ENCODE peak calls at places on chromosomes 4 and X, in ten cellular contexts. One of them, this sample, is unnamed.

GRCh38 chrX:9729161-9729885 is 36.3 kb downstream of the GPR143 start:
- DNase-seq in cerebellar nuclear complex: no peak
- DNase-seq in kidney tubule cell: no peak
- DNase-seq in RPMI8226: no peak
- DNase-seq in CD4-positive, alpha-beta T cell: no peak
- DNase-seq in LoVo: no peak
- DNase-seq in GM13977: no peak
- DNase-seq in CD8-positive, alpha-beta T cell: no peak
- DNase-seq in fibroblast of the conjunctiva: no peak
- DNase-seq in chondrocyte: no peak
- DNase-seq in this sample: no peak

GRCh38 chrX:21658152-21658737 is at the start of gene KLHL34:
- DNase-seq in LoVo: no peak
- DNase-seq in fibroblast of the conjunctiva: no peak
- DNase-seq in RPMI8226: no peak
- DNase-seq in chondrocyte: peak
- DNase-seq in cerebellar nuclear complex: no peak
- DNase-seq in CD8-positive, alpha-beta T cell: peak
- DNase-seq in CD4-positive, alpha-beta T cell: peak
- DNase-seq in kidney tubule cell: no peak
- DNase-seq in GM13977: peak
- DNase-seq in this sample: no peak

GRCh38 chr4:163493643-163494359 is 689 bp upstream of the TMA16 start:
- DNase-seq in RPMI8226: peak
- DNase-seq in CD8-positive, alpha-beta T cell: no peak
- DNase-seq in CD4-positive, alpha-beta T cell: no peak
- DNase-seq in cerebellar nuclear complex: no peak
- DNase-seq in kidney tubule cell: no peak
- DNase-seq in GM13977: no peak
- DNase-seq in chondrocyte: no peak
- DNase-seq in fibroblast of the conjunctiva: no peak
- DNase-seq in LoVo: peak
- DNase-seq in this sample: no peak

GRCh38 chr4:80566203-80566872 is 230.8 kb downstream of the CFAP299 start:
- DNase-seq in RPMI8226: no peak
- DNase-seq in cerebellar nuclear complex: no peak
- DNase-seq in chondrocyte: no peak
- DNase-seq in fibroblast of the conjunctiva: no peak
- DNase-seq in CD8-positive, alpha-beta T cell: no peak
- DNase-seq in CD4-positive, alpha-beta T cell: no peak
- DNase-seq in kidney tubule cell: peak
- DNase-seq in GM13977: no peak
- DNase-seq in LoVo: no peak
- DNase-seq in this sample: no peak

GRCh38 chr4:10949039-10949728 is 264.6 kb upstream of the CLNK start:
- DNase-seq in CD8-positive, alpha-beta T cell: no peak
- DNase-seq in CD4-positive, alpha-beta T cell: no peak
- DNase-seq in cerebellar nuclear complex: no peak
- DNase-seq in fibroblast of the conjunctiva: no peak
- DNase-seq in LoVo: no peak
- DNase-seq in kidney tubule cell: no peak
- DNase-seq in RPMI8226: no peak
- DNase-seq in chondrocyte: no peak
- DNase-seq in GM13977: no peak
- DNase-seq in this sample: no peak

GRCh38 chrX:2446815-2447214 is 54.0 kb downstream of the DHRSX start:
- DNase-seq in cerebellar nuclear complex: no peak
- DNase-seq in kidney tubule cell: no peak
- DNase-seq in chondrocyte: no peak
- DNase-seq in RPMI8226: no peak
- DNase-seq in LoVo: no peak
- DNase-seq in fibroblast of the conjunctiva: no peak
- DNase-seq in GM13977: no peak
- DNase-seq in CD8-positive, alpha-beta T cell: no peak
- DNase-seq in CD4-positive, alpha-beta T cell: no peak
- DNase-seq in this sample: no peak

GRCh38 chr4:105859233-105859632 is 36.0 kb upstream of the NPNT start:
- DNase-seq in CD4-positive, alpha-beta T cell: no peak
- DNase-seq in cerebellar nuclear complex: no peak
- DNase-seq in CD8-positive, alpha-beta T cell: no peak
- DNase-seq in chondrocyte: no peak
- DNase-seq in fibroblast of the conjunctiva: peak
- DNase-seq in LoVo: peak
- DNase-seq in kidney tubule cell: peak
- DNase-seq in GM13977: peak
- DNase-seq in RPMI8226: no peak
- DNase-seq in this sample: no peak

GRCh38 chr4:107258359-107258758 is 222.2 kb upstream of the DKK2 start:
- DNase-seq in LoVo: no peak
- DNase-seq in CD4-positive, alpha-beta T cell: no peak
- DNase-seq in GM13977: no peak
- DNase-seq in RPMI8226: no peak
- DNase-seq in chondrocyte: no peak
- DNase-seq in cerebellar nuclear complex: no peak
- DNase-seq in kidney tubule cell: peak
- DNase-seq in CD8-positive, alpha-beta T cell: no peak
- DNase-seq in fibroblast of the conjunctiva: no peak
- DNase-seq in this sample: no peak

GRCh38 chr4:44150091-44150576 is 298.5 kb downstream of the KCTD8 start:
- DNase-seq in cerebellar nuclear complex: no peak
- DNase-seq in LoVo: no peak
- DNase-seq in chondrocyte: no peak
- DNase-seq in RPMI8226: no peak
- DNase-seq in GM13977: no peak
- DNase-seq in CD4-positive, alpha-beta T cell: no peak
- DNase-seq in kidney tubule cell: peak
- DNase-seq in fibroblast of the conjunctiva: no peak
- DNase-seq in CD8-positive, alpha-beta T cell: no peak
- DNase-seq in this sample: no peak

GRCh38 chrX:44343412-44343942 is at the start of gene EFHC2:
- DNase-seq in kidney tubule cell: peak
- DNase-seq in RPMI8226: peak
- DNase-seq in CD4-positive, alpha-beta T cell: peak
- DNase-seq in CD8-positive, alpha-beta T cell: peak
- DNase-seq in GM13977: no peak
- DNase-seq in LoVo: no peak
- DNase-seq in fibroblast of the conjunctiva: no peak
- DNase-seq in cerebellar nuclear complex: no peak
- DNase-seq in chondrocyte: no peak
- DNase-seq in this sample: peak

GRCh38 chrX:53089224-53089842 is 4.6 kb upstream of the KANTR start:
- DNase-seq in CD8-positive, alpha-beta T cell: no peak
- DNase-seq in CD4-positive, alpha-beta T cell: peak
- DNase-seq in LoVo: peak
- DNase-seq in chondrocyte: no peak
- DNase-seq in RPMI8226: peak
- DNase-seq in GM13977: peak
- DNase-seq in fibroblast of the conjunctiva: peak
- DNase-seq in kidney tubule cell: peak
- DNase-seq in cerebellar nuclear complex: peak
- DNase-seq in this sample: no peak

GRCh38 chr4:26081795-26082498 is 167.9 kb downstream of the SMIM20 start:
- DNase-seq in cerebellar nuclear complex: no peak
- DNase-seq in RPMI8226: peak
- DNase-seq in fibroblast of the conjunctiva: no peak
- DNase-seq in CD8-positive, alpha-beta T cell: no peak
- DNase-seq in LoVo: peak
- DNase-seq in GM13977: peak
- DNase-seq in CD4-positive, alpha-beta T cell: no peak
- DNase-seq in chondrocyte: no peak
- DNase-seq in kidney tubule cell: peak
- DNase-seq in this sample: no peak

GRCh38 chrX:100829730-100830129 is 9.5 kb downstream of the CSTF2 start:
- DNase-seq in cerebellar nuclear complex: no peak
- DNase-seq in kidney tubule cell: peak
- DNase-seq in fibroblast of the conjunctiva: peak
- DNase-seq in CD4-positive, alpha-beta T cell: no peak
- DNase-seq in RPMI8226: no peak
- DNase-seq in LoVo: no peak
- DNase-seq in GM13977: no peak
- DNase-seq in chondrocyte: no peak
- DNase-seq in CD8-positive, alpha-beta T cell: no peak
- DNase-seq in this sample: no peak

GRCh38 chr4:26861434-26862186 is 969 bp downstream of the STIM2 start:
- DNase-seq in chondrocyte: no peak
- DNase-seq in LoVo: peak
- DNase-seq in cerebellar nuclear complex: no peak
- DNase-seq in kidney tubule cell: peak
- DNase-seq in RPMI8226: peak
- DNase-seq in fibroblast of the conjunctiva: peak
- DNase-seq in CD8-positive, alpha-beta T cell: peak
- DNase-seq in GM13977: peak
- DNase-seq in CD4-positive, alpha-beta T cell: peak
- DNase-seq in this sample: peak

GRCh38 chr4:103996637-103997036 is 276.9 kb upstream of the TACR3 start:
- DNase-seq in cerebellar nuclear complex: no peak
- DNase-seq in kidney tubule cell: peak
- DNase-seq in CD8-positive, alpha-beta T cell: no peak
- DNase-seq in CD4-positive, alpha-beta T cell: no peak
- DNase-seq in fibroblast of the conjunctiva: peak
- DNase-seq in chondrocyte: no peak
- DNase-seq in GM13977: peak
- DNase-seq in LoVo: peak
- DNase-seq in RPMI8226: no peak
- DNase-seq in this sample: no peak

GRCh38 chr4:68962868-68963267 is 11.3 kb upstream of the UGT2A3 start:
- DNase-seq in RPMI8226: no peak
- DNase-seq in CD8-positive, alpha-beta T cell: no peak
- DNase-seq in chondrocyte: no peak
- DNase-seq in cerebellar nuclear complex: no peak
- DNase-seq in CD4-positive, alpha-beta T cell: no peak
- DNase-seq in GM13977: no peak
- DNase-seq in fibroblast of the conjunctiva: no peak
- DNase-seq in LoVo: no peak
- DNase-seq in kidney tubule cell: peak
- DNase-seq in this sample: no peak

GRCh38 chr4:158769175-158769831 is 477 bp downstream of the FNIP2 start:
- DNase-seq in kidney tubule cell: peak
- DNase-seq in cerebellar nuclear complex: no peak
- DNase-seq in CD8-positive, alpha-beta T cell: peak
- DNase-seq in CD4-positive, alpha-beta T cell: peak
- DNase-seq in LoVo: no peak
- DNase-seq in RPMI8226: peak
- DNase-seq in fibroblast of the conjunctiva: no peak
- DNase-seq in chondrocyte: no peak
- DNase-seq in GM13977: no peak
- DNase-seq in this sample: peak

GRCh38 chr4:16693040-16693506 is 205.4 kb downstream of the LDB2 start:
- DNase-seq in cerebellar nuclear complex: no peak
- DNase-seq in kidney tubule cell: no peak
- DNase-seq in RPMI8226: no peak
- DNase-seq in LoVo: no peak
- DNase-seq in GM13977: no peak
- DNase-seq in CD4-positive, alpha-beta T cell: no peak
- DNase-seq in fibroblast of the conjunctiva: no peak
- DNase-seq in chondrocyte: no peak
- DNase-seq in CD8-positive, alpha-beta T cell: no peak
- DNase-seq in this sample: no peak

GRCh38 chr4:146957252-146957651 is 11.6 kb upstream of the TTC29 start:
- DNase-seq in CD4-positive, alpha-beta T cell: no peak
- DNase-seq in fibroblast of the conjunctiva: peak
- DNase-seq in CD8-positive, alpha-beta T cell: no peak
- DNase-seq in chondrocyte: no peak
- DNase-seq in RPMI8226: no peak
- DNase-seq in LoVo: no peak
- DNase-seq in kidney tubule cell: peak
- DNase-seq in cerebellar nuclear complex: no peak
- DNase-seq in GM13977: no peak
- DNase-seq in this sample: no peak

GRCh38 chr4:170004656-170005250 is 21.4 kb downstream of the MFAP3L start:
- DNase-seq in kidney tubule cell: peak
- DNase-seq in fibroblast of the conjunctiva: no peak
- DNase-seq in LoVo: no peak
- DNase-seq in cerebellar nuclear complex: no peak
- DNase-seq in CD4-positive, alpha-beta T cell: no peak
- DNase-seq in GM13977: no peak
- DNase-seq in RPMI8226: no peak
- DNase-seq in chondrocyte: no peak
- DNase-seq in CD8-positive, alpha-beta T cell: no peak
- DNase-seq in this sample: no peak

GRCh38 chr4:6548201-6548881 is 26.6 kb upstream of the MAN2B2 start:
- DNase-seq in CD4-positive, alpha-beta T cell: no peak
- DNase-seq in LoVo: no peak
- DNase-seq in GM13977: no peak
- DNase-seq in cerebellar nuclear complex: peak
- DNase-seq in chondrocyte: no peak
- DNase-seq in CD8-positive, alpha-beta T cell: no peak
- DNase-seq in fibroblast of the conjunctiva: peak
- DNase-seq in kidney tubule cell: peak
- DNase-seq in RPMI8226: peak
- DNase-seq in this sample: no peak